ENCODE peak calls at places on chromosome 15, in nine cellular contexts. One of them, this sample, is unnamed.

GRCh38 chr15:46461416-46461815 is 826.6 kb downstream of the SQOR start:
- DNase-seq in vagina: no peak
- DNase-seq in IMR-90: no peak
- DNase-seq in GM10248: no peak
- DNase-seq in HFF-Myc: no peak
- DNase-seq in AG09319: no peak
- DNase-seq in astrocyte: no peak
- DNase-seq in cardiac muscle cell: no peak
- DNase-seq in tibial nerve: no peak
- DNase-seq in this sample: peak

GRCh38 chr15:79897380-79897678 is 515 bp upstream of the MTHFS start:
- DNase-seq in vagina: no peak
- DNase-seq in HFF-Myc: no peak
- DNase-seq in tibial nerve: no peak
- DNase-seq in IMR-90: no peak
- DNase-seq in astrocyte: peak
- DNase-seq in GM10248: no peak
- DNase-seq in AG09319: no peak
- DNase-seq in cardiac muscle cell: no peak
- DNase-seq in this sample: peak

GRCh38 chr15:49273734-49274318 is 103.8 kb downstream of the GALK2 start:
- DNase-seq in cardiac muscle cell: no peak
- DNase-seq in HFF-Myc: peak
- DNase-seq in IMR-90: no peak
- DNase-seq in GM10248: no peak
- DNase-seq in tibial nerve: no peak
- DNase-seq in astrocyte: no peak
- DNase-seq in AG09319: no peak
- DNase-seq in vagina: no peak
- DNase-seq in this sample: peak

GRCh38 chr15:39153718-39154117 is 427.2 kb upstream of the THBS1 start:
- DNase-seq in GM10248: no peak
- DNase-seq in AG09319: no peak
- DNase-seq in HFF-Myc: no peak
- DNase-seq in vagina: no peak
- DNase-seq in astrocyte: no peak
- DNase-seq in IMR-90: peak
- DNase-seq in cardiac muscle cell: no peak
- DNase-seq in tibial nerve: no peak
- DNase-seq in this sample: no peak

GRCh38 chr15:83082730-83083386 is 15.8 kb upstream of the BTBD1 start:
- DNase-seq in GM10248: no peak
- DNase-seq in vagina: no peak
- DNase-seq in cardiac muscle cell: no peak
- DNase-seq in IMR-90: no peak
- DNase-seq in tibial nerve: no peak
- DNase-seq in HFF-Myc: no peak
- DNase-seq in astrocyte: no peak
- DNase-seq in AG09319: no peak
- DNase-seq in this sample: no peak

GRCh38 chr15:45728641-45729040 is 93.8 kb downstream of the SQOR start:
- DNase-seq in GM10248: no peak
- DNase-seq in AG09319: no peak
- DNase-seq in vagina: no peak
- DNase-seq in astrocyte: no peak
- DNase-seq in HFF-Myc: no peak
- DNase-seq in cardiac muscle cell: no peak
- DNase-seq in IMR-90: no peak
- DNase-seq in tibial nerve: no peak
- DNase-seq in this sample: no peak

GRCh38 chr15:27655063-27655462 is 444.1 kb downstream of the OCA2 start:
- DNase-seq in astrocyte: no peak
- DNase-seq in cardiac muscle cell: no peak
- DNase-seq in vagina: no peak
- DNase-seq in AG09319: no peak
- DNase-seq in GM10248: no peak
- DNase-seq in HFF-Myc: no peak
- DNase-seq in IMR-90: no peak
- DNase-seq in tibial nerve: no peak
- DNase-seq in this sample: no peak

GRCh38 chr15:22979069-22979698 is 984 bp downstream of the CYFIP1 start:
- DNase-seq in astrocyte: peak
- DNase-seq in GM10248: peak
- DNase-seq in cardiac muscle cell: peak
- DNase-seq in IMR-90: peak
- DNase-seq in tibial nerve: no peak
- DNase-seq in vagina: no peak
- DNase-seq in AG09319: no peak
- DNase-seq in HFF-Myc: no peak
- DNase-seq in this sample: peak

GRCh38 chr15:96027501-96027900 is 303.0 kb upstream of the NR2F2 start:
- DNase-seq in tibial nerve: no peak
- DNase-seq in IMR-90: no peak
- DNase-seq in AG09319: no peak
- DNase-seq in GM10248: no peak
- DNase-seq in astrocyte: no peak
- DNase-seq in HFF-Myc: no peak
- DNase-seq in cardiac muscle cell: no peak
- DNase-seq in vagina: no peak
- DNase-seq in this sample: no peak

GRCh38 chr15:75302318-75302717 is 19.7 kb downstream of the GOLGA6D start:
- DNase-seq in GM10248: no peak
- DNase-seq in HFF-Myc: no peak
- DNase-seq in vagina: peak
- DNase-seq in AG09319: no peak
- DNase-seq in tibial nerve: no peak
- DNase-seq in astrocyte: no peak
- DNase-seq in IMR-90: no peak
- DNase-seq in cardiac muscle cell: no peak
- DNase-seq in this sample: no peak

GRCh38 chr15:92009162-92009561 is 155.7 kb downstream of the SLCO3A1 start:
- DNase-seq in vagina: no peak
- DNase-seq in tibial nerve: no peak
- DNase-seq in astrocyte: no peak
- DNase-seq in cardiac muscle cell: no peak
- DNase-seq in GM10248: no peak
- DNase-seq in AG09319: no peak
- DNase-seq in HFF-Myc: no peak
- DNase-seq in IMR-90: no peak
- DNase-seq in this sample: no peak

GRCh38 chr15:74873756-74874424 is 725 bp upstream of the SCAMP2 start:
- DNase-seq in astrocyte: no peak
- DNase-seq in HFF-Myc: no peak
- DNase-seq in cardiac muscle cell: no peak
- DNase-seq in GM10248: no peak
- DNase-seq in AG09319: no peak
- DNase-seq in tibial nerve: no peak
- DNase-seq in IMR-90: no peak
- DNase-seq in vagina: no peak
- DNase-seq in this sample: peak

GRCh38 chr15:78928616-78929093 is 16.2 kb downstream of the CTSH start:
- DNase-seq in GM10248: no peak
- DNase-seq in vagina: no peak
- DNase-seq in astrocyte: no peak
- DNase-seq in AG09319: no peak
- DNase-seq in tibial nerve: no peak
- DNase-seq in IMR-90: no peak
- DNase-seq in HFF-Myc: no peak
- DNase-seq in cardiac muscle cell: no peak
- DNase-seq in this sample: no peak

DNA sequence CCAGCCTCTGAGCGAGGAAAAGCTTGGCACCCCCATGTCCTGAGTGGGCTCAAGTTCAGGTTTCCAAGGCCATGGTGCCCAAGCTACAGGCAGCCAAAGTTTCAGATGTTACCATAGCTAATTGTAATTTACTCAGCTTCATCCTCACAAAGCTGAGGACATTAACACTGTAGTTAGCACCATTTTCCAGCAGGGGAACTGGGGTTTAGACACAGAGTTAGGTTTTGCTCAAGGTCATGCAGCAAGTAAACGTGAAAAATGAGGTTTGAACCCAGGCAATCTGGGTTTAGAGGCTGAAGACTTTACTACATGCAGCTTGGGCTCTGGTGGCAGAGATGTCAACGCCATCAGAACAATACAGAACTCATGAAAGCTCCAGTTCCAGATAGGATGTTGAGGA is 199.0 kb downstream of the TJP1 start:
- DNase-seq in cardiac muscle cell: no peak
- DNase-seq in GM10248: no peak
- DNase-seq in AG09319: no peak
- DNase-seq in IMR-90: no peak
- DNase-seq in vagina: no peak
- DNase-seq in astrocyte: no peak
- DNase-seq in HFF-Myc: no peak
- DNase-seq in tibial nerve: no peak
- DNase-seq in this sample: no peak
- TF ChIP-seq CTCF in cardiac muscle cell: no peak
- TF ChIP-seq CTCF in GM10248: no peak
- TF ChIP-seq CTCF in AG09319: no peak
- TF ChIP-seq CTCF in IMR-90: no peak
- TF ChIP-seq CTCF in vagina: no peak
- TF ChIP-seq CTCF in astrocyte: no peak
- TF ChIP-seq CTCF in HFF-Myc: no peak
- TF ChIP-seq CTCF in tibial nerve: no peak
- TF ChIP-seq CTCF in this sample: no peak

DNA sequence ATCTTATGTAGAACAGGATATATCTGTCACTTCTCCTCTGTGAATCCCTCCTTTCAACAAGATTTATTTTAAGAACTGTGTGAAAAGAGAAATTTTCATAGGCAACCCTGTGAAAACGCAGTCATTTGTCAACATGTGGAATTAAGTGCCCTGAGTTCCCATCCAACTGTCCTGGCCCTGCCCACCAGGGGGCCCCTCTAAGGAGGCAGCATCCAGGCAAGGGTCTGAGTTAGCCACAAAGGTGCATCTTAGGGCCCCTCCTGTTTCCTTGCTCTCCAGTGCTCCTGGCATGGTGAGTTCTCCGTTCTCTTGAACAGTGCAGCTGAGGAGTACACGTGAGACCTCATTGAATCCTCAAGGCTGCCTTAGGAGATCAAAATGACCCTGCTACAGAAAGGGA is 76.7 kb upstream of the CHRNA7 start:
- DNase-seq in tibial nerve: no peak
- DNase-seq in vagina: no peak
- DNase-seq in astrocyte: no peak
- DNase-seq in HFF-Myc: no peak
- DNase-seq in IMR-90: no peak
- DNase-seq in AG09319: no peak
- DNase-seq in cardiac muscle cell: no peak
- DNase-seq in GM10248: no peak
- DNase-seq in this sample: no peak
- TF ChIP-seq CTCF in tibial nerve: no peak
- TF ChIP-seq CTCF in vagina: no peak
- TF ChIP-seq CTCF in astrocyte: no peak
- TF ChIP-seq CTCF in HFF-Myc: no peak
- TF ChIP-seq CTCF in IMR-90: no peak
- TF ChIP-seq CTCF in AG09319: no peak
- TF ChIP-seq CTCF in cardiac muscle cell: no peak
- TF ChIP-seq CTCF in GM10248: no peak
- TF ChIP-seq CTCF in this sample: no peak

GRCh38 chr15:88334436-88334835 is 77.9 kb upstream of the NTRK3 start:
- DNase-seq in vagina: no peak
- DNase-seq in cardiac muscle cell: no peak
- DNase-seq in AG09319: no peak
- DNase-seq in HFF-Myc: no peak
- DNase-seq in IMR-90: peak
- DNase-seq in tibial nerve: no peak
- DNase-seq in GM10248: no peak
- DNase-seq in astrocyte: peak
- DNase-seq in this sample: peak

GRCh38 chr15:88335074-88335473 is 78.5 kb upstream of the NTRK3 start:
- DNase-seq in HFF-Myc: no peak
- DNase-seq in GM10248: no peak
- DNase-seq in vagina: no peak
- DNase-seq in AG09319: no peak
- DNase-seq in IMR-90: no peak
- DNase-seq in cardiac muscle cell: no peak
- DNase-seq in astrocyte: no peak
- DNase-seq in tibial nerve: no peak
- DNase-seq in this sample: no peak

GRCh38 chr15:88342666-88343065 is 86.1 kb upstream of the NTRK3 start:
- DNase-seq in vagina: no peak
- DNase-seq in cardiac muscle cell: no peak
- DNase-seq in HFF-Myc: no peak
- DNase-seq in IMR-90: no peak
- DNase-seq in AG09319: no peak
- DNase-seq in GM10248: no peak
- DNase-seq in tibial nerve: no peak
- DNase-seq in astrocyte: peak
- DNase-seq in this sample: no peak

GRCh38 chr15:88341653-88342052 is 85.1 kb upstream of the NTRK3 start:
- DNase-seq in GM10248: no peak
- DNase-seq in AG09319: no peak
- DNase-seq in astrocyte: no peak
- DNase-seq in vagina: no peak
- DNase-seq in IMR-90: no peak
- DNase-seq in HFF-Myc: no peak
- DNase-seq in cardiac muscle cell: no peak
- DNase-seq in tibial nerve: no peak
- DNase-seq in this sample: no peak

GRCh38 chr15:88337993-88338392 is 81.5 kb upstream of the NTRK3 start:
- DNase-seq in tibial nerve: no peak
- DNase-seq in AG09319: no peak
- DNase-seq in GM10248: no peak
- DNase-seq in astrocyte: no peak
- DNase-seq in HFF-Myc: no peak
- DNase-seq in cardiac muscle cell: no peak
- DNase-seq in vagina: no peak
- DNase-seq in IMR-90: no peak
- DNase-seq in this sample: no peak
- TF ChIP-seq CTCF in tibial nerve: no peak
- TF ChIP-seq CTCF in AG09319: no peak
- TF ChIP-seq CTCF in GM10248: no peak
- TF ChIP-seq CTCF in astrocyte: no peak
- TF ChIP-seq CTCF in HFF-Myc: no peak
- TF ChIP-seq CTCF in cardiac muscle cell: no peak
- TF ChIP-seq CTCF in vagina: no peak
- TF ChIP-seq CTCF in IMR-90: no peak
- TF ChIP-seq CTCF in this sample: no peak

DNA sequence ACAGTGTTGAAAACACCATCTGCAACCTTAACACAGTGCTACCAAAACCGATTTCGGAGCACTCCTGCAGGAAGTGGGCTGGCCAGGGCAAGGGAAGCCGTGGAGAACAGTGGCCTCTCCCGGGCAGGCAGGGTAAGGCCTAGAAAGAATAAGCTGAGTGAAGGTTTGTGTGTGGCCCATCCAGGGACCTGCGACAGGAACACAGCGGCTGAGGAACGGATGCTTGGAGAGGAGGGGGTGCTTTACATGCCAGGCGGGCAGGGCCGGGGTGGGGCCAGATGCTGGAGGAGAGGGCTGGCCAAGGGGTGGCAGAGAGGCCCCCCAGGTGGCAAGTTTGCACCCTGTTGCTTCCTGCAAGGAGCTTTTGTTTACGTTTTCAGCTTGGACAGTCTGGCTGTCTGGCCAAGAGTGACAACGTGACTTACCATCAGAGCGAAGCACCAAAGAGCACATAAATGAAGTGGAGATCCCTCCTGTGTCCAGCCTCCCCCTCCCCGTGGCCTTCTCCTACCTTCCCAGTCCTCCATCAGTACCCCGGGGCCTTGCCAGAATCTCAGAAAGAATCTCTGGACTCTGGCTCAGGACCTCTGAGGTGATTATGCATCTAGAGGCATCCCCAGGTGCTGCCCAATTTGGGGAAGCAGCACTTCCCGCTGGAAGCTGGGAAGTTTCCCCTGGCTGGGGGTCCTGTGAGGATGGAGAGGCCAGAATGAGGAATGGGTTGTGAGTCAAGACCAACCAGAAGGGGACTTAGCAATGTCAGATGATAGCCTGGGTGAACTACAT is 156.4 kb downstream of the PGPEP1L start:
- DNase-seq in AG09319: no peak
- DNase-seq in cardiac muscle cell: peak
- DNase-seq in vagina: no peak
- DNase-seq in HFF-Myc: no peak
- DNase-seq in GM10248: peak
- DNase-seq in astrocyte: no peak
- DNase-seq in tibial nerve: peak
- DNase-seq in IMR-90: peak
- DNase-seq in this sample: peak
- TF ChIP-seq CTCF in AG09319: peak
- TF ChIP-seq CTCF in cardiac muscle cell: peak
- TF ChIP-seq CTCF in vagina: peak
- TF ChIP-seq CTCF in HFF-Myc: peak
- TF ChIP-seq CTCF in GM10248: peak
- TF ChIP-seq CTCF in astrocyte: peak
- TF ChIP-seq CTCF in tibial nerve: peak
- TF ChIP-seq CTCF in IMR-90: peak
- TF ChIP-seq CTCF in this sample: peak